ENCODE peak calls at places on chromosomes 2 and 18, in four cellular contexts. One of them, this sample, is unnamed.

GRCh38 chr18:63111549-63112402 is 207.8 kb downstream of the BCL2 start:
- DNase-seq in Karpas-422: no peak
- DNase-seq in astrocyte: no peak
- DNase-seq in OCI-LY7: peak; percentile 1
- DNase-seq in this sample: no peak

GRCh38 chr2:233845301-233846060 is 8.9 kb downstream of the HJURP start:
- DNase-seq in Karpas-422: no peak
- DNase-seq in astrocyte: no peak
- DNase-seq in OCI-LY7: no peak
- DNase-seq in this sample: no peak

GRCh38 chr2:9083287-9083686 is 79.8 kb upstream of the MBOAT2 start:
- DNase-seq in Karpas-422: no peak
- DNase-seq in astrocyte: no peak
- DNase-seq in OCI-LY7: no peak
- DNase-seq in this sample: no peak

GRCh38 chr2:28263690-28264089 is 129.0 kb upstream of the FOSL2 start:
- DNase-seq in Karpas-422: no peak
- DNase-seq in astrocyte: no peak
- DNase-seq in OCI-LY7: no peak
- DNase-seq in this sample: no peak

GRCh38 chr2:110647777-110648176 is 30.1 kb downstream of the BUB1 start:
- DNase-seq in Karpas-422: no peak
- DNase-seq in astrocyte: no peak
- DNase-seq in OCI-LY7: no peak
- DNase-seq in this sample: no peak

GRCh38 chr2:72255540-72255939 is 107.9 kb upstream of the CYP26B1 start:
- DNase-seq in Karpas-422: no peak
- DNase-seq in astrocyte: no peak
- DNase-seq in OCI-LY7: no peak
- DNase-seq in this sample: no peak

GRCh38 chr18:48345596-48345995 is 63.6 kb downstream of the ZBTB7C start:
- DNase-seq in Karpas-422: peak; percentile 54
- DNase-seq in astrocyte: no peak
- DNase-seq in OCI-LY7: no peak
- DNase-seq in this sample: peak; percentile 24

GRCh38 chr18:62625019-62625418 is 90.3 kb upstream of the PHLPP1 start:
- DNase-seq in Karpas-422: no peak
- DNase-seq in astrocyte: peak; percentile 9
- DNase-seq in OCI-LY7: no peak
- DNase-seq in this sample: peak; percentile 13

GRCh38 chr2:118847447-118848172 is at the start of gene EN1:
- DNase-seq in Karpas-422: no peak
- DNase-seq in astrocyte: peak; percentile 82
- DNase-seq in OCI-LY7: no peak
- DNase-seq in this sample: peak; percentile 31

GRCh38 chr2:119247844-119248271 is 24.2 kb downstream of the STEAP3 start:
- DNase-seq in Karpas-422: no peak
- DNase-seq in astrocyte: no peak
- DNase-seq in OCI-LY7: no peak
- DNase-seq in this sample: no peak

GRCh38 chr2:144326845-144327244 is 193.1 kb downstream of the ZEB2 start:
- DNase-seq in Karpas-422: no peak
- DNase-seq in astrocyte: no peak
- DNase-seq in OCI-LY7: no peak
- DNase-seq in this sample: no peak

GRCh38 chr2:99789851-99790250 is 300.0 kb upstream of the REV1 start:
- DNase-seq in Karpas-422: no peak
- DNase-seq in astrocyte: no peak
- DNase-seq in OCI-LY7: no peak
- DNase-seq in this sample: no peak

GRCh38 chr2:88196490-88197087 is 26.4 kb downstream of the THNSL2 start:
- DNase-seq in Karpas-422: no peak
- DNase-seq in astrocyte: no peak
- DNase-seq in OCI-LY7: no peak
- DNase-seq in this sample: no peak

GRCh38 chr2:102686479-102687439 is 67.4 kb downstream of the SLC9A2 start:
- DNase-seq in Karpas-422: no peak
- DNase-seq in astrocyte: no peak
- DNase-seq in OCI-LY7: no peak
- DNase-seq in this sample: no peak

GRCh38 chr2:74739129-74739528 is 85.1 kb downstream of the SEMA4F start:
- DNase-seq in Karpas-422: no peak
- DNase-seq in astrocyte: no peak
- DNase-seq in OCI-LY7: no peak
- DNase-seq in this sample: no peak

GRCh38 chr2:74738586-74738985 is 84.5 kb downstream of the SEMA4F start:
- DNase-seq in Karpas-422: no peak
- DNase-seq in astrocyte: no peak
- DNase-seq in OCI-LY7: no peak
- DNase-seq in this sample: no peak

GRCh38 chr2:74736589-74736988 is 82.5 kb downstream of the SEMA4F start:
- DNase-seq in Karpas-422: no peak
- DNase-seq in astrocyte: no peak
- DNase-seq in OCI-LY7: no peak
- DNase-seq in this sample: no peak

GRCh38 chr2:74735009-74735408 is 81.0 kb downstream of the SEMA4F start:
- DNase-seq in Karpas-422: no peak
- DNase-seq in astrocyte: peak; percentile 10
- DNase-seq in OCI-LY7: no peak
- DNase-seq in this sample: peak; percentile 28

GRCh38 chr2:74735544-74735943 is 81.5 kb downstream of the SEMA4F start:
- DNase-seq in Karpas-422: no peak
- DNase-seq in astrocyte: no peak
- DNase-seq in OCI-LY7: no peak
- DNase-seq in this sample: no peak
- H2AFZ ChIP-seq in Karpas-422: no peak overlapping the region
- H2AFZ ChIP-seq in astrocyte: no peak overlapping the region
- H2AFZ ChIP-seq in OCI-LY7: no peak overlapping the region
- H2AFZ ChIP-seq in this sample: no peak overlapping the region

GRCh38 chr2:115219296-115219695 is 776.9 kb downstream of the DPP10 start:
- DNase-seq in Karpas-422: no peak
- DNase-seq in astrocyte: no peak
- DNase-seq in OCI-LY7: no peak
- DNase-seq in this sample: no peak
- H3K9me3 ChIP-seq in Karpas-422: peaks cover 5% of the 10 kb centered on the region
- H3K9me3 ChIP-seq in astrocyte: no peaks in the 10 kb centered on the region
- H3K9me3 ChIP-seq in OCI-LY7: no peaks in the 10 kb centered on the region
- H3K9me3 ChIP-seq in this sample: no peaks in the 10 kb centered on the region

GRCh38 chr2:37550197-37550596 is 121.2 kb downstream of the CDC42EP3 start:
- DNase-seq in Karpas-422: no peak
- DNase-seq in astrocyte: no peak
- DNase-seq in OCI-LY7: peak; percentile 24
- DNase-seq in this sample: no peak
- H3K4me3 ChIP-seq in Karpas-422: no peak overlapping the region
- H3K4me3 ChIP-seq in astrocyte: no peak overlapping the region
- H3K4me3 ChIP-seq in OCI-LY7: no peak overlapping the region
- H3K4me3 ChIP-seq in this sample: no peak overlapping the region

DNA sequence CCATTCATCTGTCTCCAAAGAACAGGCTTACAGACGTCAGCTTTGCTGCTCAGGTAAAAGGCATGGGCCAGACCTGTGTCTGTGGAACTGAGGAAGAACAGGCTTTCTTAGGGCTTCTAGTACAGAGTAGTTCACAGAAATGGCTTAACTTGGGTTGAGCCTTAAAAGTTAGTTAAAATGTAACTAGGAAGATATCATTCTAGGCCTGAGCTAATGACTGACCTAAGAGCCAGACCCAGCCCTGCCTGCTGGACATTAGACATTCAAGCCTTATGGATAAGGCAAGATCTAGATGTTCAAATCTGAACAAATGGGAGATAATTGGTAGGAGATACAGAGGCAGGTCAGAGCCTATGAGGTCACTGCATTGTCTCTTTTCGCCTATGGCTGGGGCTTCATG is 73.9 kb upstream of the SLC14A2 start:
- DNase-seq in Karpas-422: no peak
- DNase-seq in astrocyte: no peak
- DNase-seq in OCI-LY7: no peak
- DNase-seq in this sample: no peak
- H2AFZ ChIP-seq in Karpas-422: no peak overlapping the region
- H2AFZ ChIP-seq in astrocyte: no peak overlapping the region
- H2AFZ ChIP-seq in OCI-LY7: no peak overlapping the region
- H2AFZ ChIP-seq in this sample: no peak overlapping the region

DNA sequence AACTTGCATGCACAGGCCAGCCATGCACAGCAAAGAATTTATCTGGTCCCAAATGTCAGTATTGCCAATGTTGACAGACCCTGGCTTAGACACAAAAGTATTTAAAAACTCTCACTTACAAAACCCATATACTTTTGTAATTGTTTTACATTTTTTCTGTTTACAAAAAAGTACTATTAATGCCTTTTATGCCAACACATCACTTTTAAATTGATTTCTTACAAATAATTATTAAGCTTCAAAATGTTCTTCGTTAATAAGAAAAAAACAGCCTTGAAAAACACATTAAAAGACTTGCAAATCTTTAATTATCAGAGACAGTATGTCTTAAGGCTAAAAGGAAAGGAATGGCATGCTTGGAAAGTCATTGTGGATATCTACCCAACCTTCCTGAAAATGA is 181.3 kb upstream of the TWIST2 start:
- DNase-seq in Karpas-422: no peak
- DNase-seq in astrocyte: no peak
- DNase-seq in OCI-LY7: no peak
- DNase-seq in this sample: no peak
- H3K9me3 ChIP-seq in Karpas-422: peaks cover under 1% of the 10 kb centered on the region
- H3K9me3 ChIP-seq in astrocyte: peaks cover 4% of the 10 kb centered on the region
- H3K9me3 ChIP-seq in OCI-LY7: peaks cover 1% of the 10 kb centered on the region
- H3K9me3 ChIP-seq in this sample: no peaks in the 10 kb centered on the region

GRCh38 chr2:187504312-187504921 is 49.8 kb downstream of the TFPI start:
- DNase-seq in Karpas-422: no peak
- DNase-seq in astrocyte: no peak
- DNase-seq in OCI-LY7: no peak
- DNase-seq in this sample: no peak
- H3K4me3 ChIP-seq in Karpas-422: no peak overlapping the region
- H3K4me3 ChIP-seq in astrocyte: no peak overlapping the region
- H3K4me3 ChIP-seq in OCI-LY7: no peak overlapping the region
- H3K4me3 ChIP-seq in this sample: no peak overlapping the region

GRCh38 chr2:203873921-203874631 is 6.5 kb downstream of the CTLA4 start:
- DNase-seq in Karpas-422: no peak
- DNase-seq in astrocyte: no peak
- DNase-seq in OCI-LY7: peak; percentile 54
- DNase-seq in this sample: no peak
- H2AFZ ChIP-seq in Karpas-422: no peak overlapping the region
- H2AFZ ChIP-seq in astrocyte: no peak overlapping the region
- H2AFZ ChIP-seq in OCI-LY7: peak overlapping the region; percentile 72
- H2AFZ ChIP-seq in this sample: no peak overlapping the region

GRCh38 chr2:236281423-236281822 is 17.2 kb upstream of the ASB18 start:
- DNase-seq in Karpas-422: peak; percentile 38
- DNase-seq in astrocyte: no peak
- DNase-seq in OCI-LY7: no peak
- DNase-seq in this sample: no peak

GRCh38 chr2:236287656-236288055 is 23.4 kb upstream of the ASB18 start:
- DNase-seq in Karpas-422: no peak
- DNase-seq in astrocyte: no peak
- DNase-seq in OCI-LY7: no peak
- DNase-seq in this sample: no peak

GRCh38 chr2:236282406-236282805 is 18.2 kb upstream of the ASB18 start:
- DNase-seq in Karpas-422: peak; percentile 6
- DNase-seq in astrocyte: no peak
- DNase-seq in OCI-LY7: no peak
- DNase-seq in this sample: no peak

GRCh38 chr2:236286866-236287545 is 22.8 kb upstream of the ASB18 start:
- DNase-seq in Karpas-422: no peak
- DNase-seq in astrocyte: peak; percentile 27
- DNase-seq in OCI-LY7: no peak
- DNase-seq in this sample: peak; percentile 39

GRCh38 chr2:236284208-236284607 is 20.0 kb upstream of the ASB18 start:
- DNase-seq in Karpas-422: no peak
- DNase-seq in astrocyte: no peak
- DNase-seq in OCI-LY7: no peak
- DNase-seq in this sample: no peak
- H3K9me3 ChIP-seq in Karpas-422: no peaks in the 10 kb centered on the region
- H3K9me3 ChIP-seq in astrocyte: no peaks in the 10 kb centered on the region
- H3K9me3 ChIP-seq in OCI-LY7: peaks cover 5% of the 10 kb centered on the region
- H3K9me3 ChIP-seq in this sample: no peaks in the 10 kb centered on the region

GRCh38 chr2:207796585-207797350 is 27.1 kb upstream of the FZD5 start:
- DNase-seq in Karpas-422: no peak
- DNase-seq in astrocyte: no peak
- DNase-seq in OCI-LY7: no peak
- DNase-seq in this sample: peak; percentile 35
- H3K4me3 ChIP-seq in Karpas-422: no peak overlapping the region
- H3K4me3 ChIP-seq in astrocyte: no peak overlapping the region
- H3K4me3 ChIP-seq in OCI-LY7: no peak overlapping the region
- H3K4me3 ChIP-seq in this sample: no peak overlapping the region

GRCh38 chr2:189369566-189369965 is 71.7 kb upstream of the WDR75 start:
- DNase-seq in Karpas-422: no peak
- DNase-seq in astrocyte: peak; percentile 80
- DNase-seq in OCI-LY7: no peak
- DNase-seq in this sample: peak; percentile 81
- H2AFZ ChIP-seq in Karpas-422: no peak overlapping the region
- H2AFZ ChIP-seq in astrocyte: no peak overlapping the region
- H2AFZ ChIP-seq in OCI-LY7: no peak overlapping the region
- H2AFZ ChIP-seq in this sample: no peak overlapping the region

This sample was measured in fibroblast of lung.